ENCODE peak calls at places on chromosomes 5 and 9, in seven cellular contexts. T is psoas muscle, M is aorta, V is spleen, I is neuronal stem cell, Q is PC-3, P is Peyer's patch. K is an unnamed sample.
A peak's percentile ranks its signal among the peaks of the same experiment; 100 is the strongest.

GRCh38 chr5:59416441-59416840 is 477.1 kb downstream of the PDE4D start:
- DNase-seq in T (no peak), M (no peak), V (no peak), I (no peak), Q (peak; percentile 32), P (no peak), K (no peak)

GRCh38 chr9:134442087-134442470 is 115.8 kb downstream of the RXRA start:
- DNase-seq in T (peak; percentile 72), M (no peak), V (no peak), I (no peak), Q (no peak), P (no peak), K (no peak)

GRCh38 chr9:127388037-127388855 is 8.7 kb upstream of the SLC2A8 start:
- DNase-seq in T (no peak), M (peak; percentile 72), V (peak; percentile 66), I (no peak), Q (peak; percentile 92), P (peak; percentile 54), K (peak; percentile 98)

GRCh38 chr5:14208071-14209021 is 65.2 kb downstream of the TRIO start:
- DNase-seq in T (no peak), M (no peak), V (no peak), I (no peak), Q (peak; percentile 66), P (no peak), K (peak; percentile 79)

GRCh38 chr9:109513871-109514270 is 15.8 kb upstream of the PTPN3 start:
- DNase-seq in T (no peak), M (no peak), V (no peak), I (no peak), Q (no peak), P (no peak), K (no peak)

GRCh38 chr5:135569755-135570452 is 8.9 kb downstream of the CXCL14 start:
- DNase-seq in T (peak; percentile 62), M (no peak), V (peak; percentile 66), I (no peak), Q (peak; percentile 55), P (no peak), K (peak; percentile 26)

GRCh38 chr9:74172874-74173273 is 324.3 kb upstream of the RORB start:
- DNase-seq in T (no peak), M (no peak), V (no peak), I (no peak), Q (no peak), P (no peak), K (no peak)

GRCh38 chr5:112533315-112533867 is 114.3 kb upstream of the EPB41L4A start:
- DNase-seq in T (no peak), M (no peak), V (no peak), I (no peak), Q (peak; percentile 40), P (no peak), K (no peak)

GRCh38 chr5:102048940-102049339 is 247.1 kb downstream of the SLCO4C1 start:
- DNase-seq in T (no peak), M (no peak), V (no peak), I (no peak), Q (no peak), P (no peak), K (no peak)

GRCh38 chr5:172943283-172943841 is 15.9 kb upstream of the RPL26L1 start:
- DNase-seq in T (no peak), M (peak; percentile 64), V (peak; percentile 66), I (no peak), Q (no peak), P (no peak), K (peak; percentile 87)

GRCh38 chr9:16867571-16868311 is 2.7 kb downstream of the BNC2 start:
- DNase-seq in T (no peak), M (no peak), V (no peak), I (no peak), Q (peak; percentile 78), P (no peak), K (peak; percentile 84)

GRCh38 chr5:120463991-120464626 is at the start of gene PRR16:
- DNase-seq in T (peak; percentile 77), M (peak; percentile 69), V (peak; percentile 85), I (peak; percentile 58), Q (peak; percentile 56), P (peak; percentile 24), K (peak; percentile 45)

GRCh38 chr9:116337015-116337414 is 183.4 kb downstream of the PAPPA start:
- DNase-seq in T (no peak), M (no peak), V (no peak), I (no peak), Q (peak; percentile 10), P (no peak), K (peak; percentile 46)

GRCh38 chr5:1641041-1641440 is 117.3 kb upstream of the LPCAT1 start:
- DNase-seq in T (peak; percentile 38), M (no peak), V (peak; percentile 69), I (no peak), Q (no peak), P (no peak), K (no peak)
- H3K4me3 ChIP-seq in T (no peak overlapping the region), M (no peak overlapping the region), V (no peak overlapping the region), I (no peak overlapping the region), Q (no peak overlapping the region), P (no peak overlapping the region), K (no peak overlapping the region)

GRCh38 chr9:114503522-114504340 is 1.5 kb downstream of the WHRN start:
- DNase-seq in T (no peak), M (no peak), V (peak; percentile 76), I (no peak), Q (peak; percentile 15), P (no peak), K (no peak)

GRCh38 chr9:114503009-114503408 is 2.3 kb downstream of the WHRN start:
- DNase-seq in T (no peak), M (no peak), V (no peak), I (no peak), Q (peak; percentile 11), P (peak; percentile 35), K (no peak)

GRCh38 chr9:114505187-114506081 is at the start of gene WHRN:
- DNase-seq in T (peak; percentile 92), M (peak; percentile 93), V (peak; percentile 97), I (peak; percentile 92), Q (peak; percentile 86), P (peak; percentile 95), K (peak; percentile 85)

GRCh38 chr9:114506082-114506390 is 763 bp upstream of the WHRN start:
- DNase-seq in T (no peak), M (no peak), V (no peak), I (no peak), Q (no peak), P (no peak), K (no peak)

DNA sequence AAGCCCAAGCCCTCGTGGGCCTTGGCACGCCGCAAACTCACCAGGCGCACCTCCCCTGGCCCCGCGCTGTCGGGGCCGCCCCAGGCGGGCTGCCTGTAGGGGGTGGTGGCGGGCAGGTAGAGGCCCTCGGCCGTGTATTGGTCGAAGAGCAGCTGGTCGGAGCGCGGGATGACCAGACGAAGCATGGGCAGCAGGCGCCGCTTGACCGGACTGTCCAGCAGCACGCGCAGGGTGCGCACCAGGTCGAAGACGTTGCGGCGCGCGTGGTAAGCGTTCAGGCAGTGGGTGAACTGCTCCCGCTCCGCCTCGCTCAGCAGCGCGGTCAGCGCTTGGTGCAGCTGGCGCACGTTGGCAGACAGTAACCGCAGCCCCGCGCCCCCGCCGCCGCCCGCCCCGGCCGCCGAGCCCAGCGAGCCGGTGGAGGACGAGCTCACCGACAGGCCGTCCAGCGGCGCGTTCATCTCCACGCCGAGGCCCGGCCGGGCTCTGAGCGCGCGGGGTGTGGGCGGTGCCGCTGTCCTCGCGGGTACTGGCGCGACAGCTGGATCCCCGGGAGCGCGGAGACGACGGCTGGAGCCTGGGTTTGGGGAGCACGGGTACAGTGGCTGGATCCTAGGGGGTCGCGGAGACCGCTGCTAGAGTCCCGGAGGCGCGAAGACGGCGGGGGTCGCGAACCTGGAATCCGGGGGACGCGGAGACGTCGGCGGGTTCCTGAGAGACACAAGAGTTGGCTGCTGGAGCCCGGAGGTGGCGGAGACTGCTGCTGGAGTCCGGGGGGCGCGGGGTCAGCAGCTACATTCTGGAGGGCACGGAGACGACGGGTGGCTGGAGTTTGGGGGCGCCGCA is 709 bp downstream of the WHRN start:
- DNase-seq in T (peak; percentile 68), M (peak; percentile 61), V (peak; percentile 87), I (peak; percentile 55), Q (peak; percentile 58), P (peak; percentile 23), K (peak; percentile 6)
- H3K27ac ChIP-seq in T (no peak overlapping the region), M (no peak overlapping the region), V (peak overlapping the region; percentile 74), I (no peak overlapping the region), Q (peak overlapping the region; percentile 17), P (peak overlapping the region; percentile 67), K (no peak overlapping the region)

GRCh38 chr9:129332581-129332980 is 154.5 kb upstream of the IER5L start:
- DNase-seq in T (no peak), M (no peak), V (no peak), I (no peak), Q (no peak), P (no peak), K (no peak)
- H3K4me3 ChIP-seq in T (no peak overlapping the region), M (no peak overlapping the region), V (no peak overlapping the region), I (no peak overlapping the region), Q (no peak overlapping the region), P (no peak overlapping the region), K (no peak overlapping the region)

DNA sequence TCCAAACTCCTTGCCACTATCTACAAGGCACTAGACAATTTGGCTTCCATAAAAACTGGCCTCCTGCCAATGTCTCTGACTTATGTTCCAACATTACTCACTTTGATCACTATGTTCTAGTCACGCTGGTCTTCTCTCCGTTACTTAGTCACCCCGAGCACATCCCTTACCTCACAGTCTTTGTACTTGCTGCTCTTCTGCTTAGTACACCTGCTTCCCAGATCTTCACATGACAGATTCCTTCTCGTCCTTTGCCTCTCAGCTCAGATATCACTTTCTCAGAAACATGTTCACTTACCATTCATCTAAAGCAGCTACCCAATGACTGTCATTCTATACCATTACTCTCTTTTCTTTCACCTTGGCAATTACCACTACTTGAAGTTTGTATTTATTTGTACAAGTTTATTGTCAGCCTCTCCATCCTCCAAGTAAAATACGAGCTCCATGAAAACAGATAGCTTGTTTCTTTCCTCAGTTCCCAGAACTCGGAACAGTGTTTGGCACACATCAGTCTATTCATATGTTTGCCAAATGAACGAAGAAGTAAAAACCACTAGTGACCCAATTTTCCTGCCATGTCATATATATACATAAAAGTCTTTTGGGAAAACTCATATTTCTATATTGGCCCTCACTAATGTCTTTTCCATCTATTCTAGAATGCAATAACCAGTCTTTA is 5.9 kb upstream of the SLC22A5 start:
- DNase-seq in T (no peak), M (no peak), V (no peak), I (no peak), Q (peak; percentile 94), P (no peak), K (peak; percentile 95)
- H3K27ac ChIP-seq in T (peak overlapping the region; percentile 86), M (peak overlapping the region; percentile 43), V (no peak overlapping the region), I (no peak overlapping the region), Q (peak overlapping the region; percentile 44), P (no peak overlapping the region), K (peak overlapping the region; percentile 2)

GRCh38 chr5:88879724-88880123 is 3.3 kb downstream of the MEF2C start:
- DNase-seq in T (no peak), M (no peak), V (no peak), I (no peak), Q (peak; percentile 43), P (no peak), K (peak; percentile 28)
- H3K4me3 ChIP-seq in T (peak overlapping the region; percentile 76), M (peak overlapping the region; percentile 100), V (peak overlapping the region; percentile 67), I (no peak overlapping the region), Q (peak overlapping the region; percentile 85), P (peak overlapping the region; percentile 53), K (peak overlapping the region; percentile 10)

K was measured in brain microvascular endothelial cell.